ENCODE peak calls at places on chromosomes 7 and 10, in ten cellular contexts. One of them, this sample, is unnamed.

GRCh38 chr7:113796557-113796956 is 122.3 kb downstream of the PPP1R3A start:
- DNase-seq in nephron progenitor cell: no peak
- DNase-seq in amygdala: no peak
- DNase-seq in EL: peak; percentile 81
- DNase-seq in OCI-M1: no peak
- DNase-seq in effector memory CD8-positive, alpha-beta T cell: no peak
- DNase-seq in CD8-positive, alpha-beta memory T cell: no peak
- DNase-seq in GM10248: no peak
- DNase-seq in HL-60: peak; percentile 22
- DNase-seq in anterior cingulate cortex: no peak
- DNase-seq in this sample: no peak

GRCh38 chr7:2373124-2373556 is 18.5 kb downstream of the EIF3B start:
- DNase-seq in anterior cingulate cortex: no peak
- DNase-seq in HL-60: no peak
- DNase-seq in GM10248: no peak
- DNase-seq in nephron progenitor cell: no peak
- DNase-seq in OCI-M1: no peak
- DNase-seq in EL: no peak
- DNase-seq in effector memory CD8-positive, alpha-beta T cell: no peak
- DNase-seq in CD8-positive, alpha-beta memory T cell: no peak
- DNase-seq in amygdala: no peak
- DNase-seq in this sample: peak; percentile 9

GRCh38 chr10:32112055-32112454 is 55.8 kb upstream of the KIF5B start:
- DNase-seq in GM10248: no peak
- DNase-seq in effector memory CD8-positive, alpha-beta T cell: no peak
- DNase-seq in amygdala: no peak
- DNase-seq in HL-60: no peak
- DNase-seq in CD8-positive, alpha-beta memory T cell: no peak
- DNase-seq in nephron progenitor cell: no peak
- DNase-seq in anterior cingulate cortex: no peak
- DNase-seq in OCI-M1: no peak
- DNase-seq in EL: peak; percentile 89
- DNase-seq in this sample: peak; percentile 91

GRCh38 chr10:71899665-71900412 is 48.8 kb upstream of the PSAP start:
- DNase-seq in HL-60: no peak
- DNase-seq in effector memory CD8-positive, alpha-beta T cell: no peak
- DNase-seq in amygdala: no peak
- DNase-seq in GM10248: no peak
- DNase-seq in nephron progenitor cell: no peak
- DNase-seq in EL: no peak
- DNase-seq in OCI-M1: no peak
- DNase-seq in CD8-positive, alpha-beta memory T cell: no peak
- DNase-seq in anterior cingulate cortex: no peak
- DNase-seq in this sample: peak; percentile 61

GRCh38 chr7:120725376-120726039 is 132.4 kb downstream of the TSPAN12 start:
- DNase-seq in nephron progenitor cell: no peak
- DNase-seq in OCI-M1: peak; percentile 81
- DNase-seq in EL: peak; percentile 13
- DNase-seq in amygdala: no peak
- DNase-seq in GM10248: peak; percentile 28
- DNase-seq in HL-60: no peak
- DNase-seq in effector memory CD8-positive, alpha-beta T cell: no peak
- DNase-seq in CD8-positive, alpha-beta memory T cell: no peak
- DNase-seq in anterior cingulate cortex: no peak
- DNase-seq in this sample: peak; percentile 59

GRCh38 chr7:31106303-31107105 is 54.4 kb downstream of the ADCYAP1R1 start:
- DNase-seq in EL: no peak
- DNase-seq in anterior cingulate cortex: no peak
- DNase-seq in HL-60: no peak
- DNase-seq in amygdala: no peak
- DNase-seq in effector memory CD8-positive, alpha-beta T cell: no peak
- DNase-seq in OCI-M1: no peak
- DNase-seq in GM10248: no peak
- DNase-seq in nephron progenitor cell: no peak
- DNase-seq in CD8-positive, alpha-beta memory T cell: no peak
- DNase-seq in this sample: no peak

GRCh38 chr7:92691578-92691977 is 101.4 kb upstream of the FAM133B start:
- DNase-seq in nephron progenitor cell: no peak
- DNase-seq in effector memory CD8-positive, alpha-beta T cell: peak; percentile 15
- DNase-seq in OCI-M1: peak; percentile 100
- DNase-seq in amygdala: no peak
- DNase-seq in anterior cingulate cortex: no peak
- DNase-seq in CD8-positive, alpha-beta memory T cell: peak; percentile 23
- DNase-seq in HL-60: peak; percentile 55
- DNase-seq in EL: peak; percentile 71
- DNase-seq in GM10248: peak; percentile 44
- DNase-seq in this sample: peak; percentile 41

GRCh38 chr10:70781461-70782051 is 3.6 kb downstream of the TBATA start:
- DNase-seq in GM10248: no peak
- DNase-seq in HL-60: no peak
- DNase-seq in amygdala: no peak
- DNase-seq in effector memory CD8-positive, alpha-beta T cell: no peak
- DNase-seq in anterior cingulate cortex: no peak
- DNase-seq in nephron progenitor cell: no peak
- DNase-seq in OCI-M1: no peak
- DNase-seq in EL: no peak
- DNase-seq in CD8-positive, alpha-beta memory T cell: no peak
- DNase-seq in this sample: no peak

GRCh38 chr7:19113855-19114590 is 3.4 kb downstream of the TWIST1 start:
- DNase-seq in GM10248: no peak
- DNase-seq in CD8-positive, alpha-beta memory T cell: no peak
- DNase-seq in HL-60: no peak
- DNase-seq in nephron progenitor cell: no peak
- DNase-seq in effector memory CD8-positive, alpha-beta T cell: no peak
- DNase-seq in OCI-M1: no peak
- DNase-seq in anterior cingulate cortex: no peak
- DNase-seq in amygdala: no peak
- DNase-seq in EL: peak; percentile 68
- DNase-seq in this sample: no peak

GRCh38 chr7:73912223-73912622 is 51.3 kb downstream of the TMEM270 start:
- DNase-seq in HL-60: no peak
- DNase-seq in GM10248: no peak
- DNase-seq in amygdala: no peak
- DNase-seq in CD8-positive, alpha-beta memory T cell: no peak
- DNase-seq in anterior cingulate cortex: no peak
- DNase-seq in effector memory CD8-positive, alpha-beta T cell: no peak
- DNase-seq in EL: no peak
- DNase-seq in OCI-M1: no peak
- DNase-seq in nephron progenitor cell: no peak
- DNase-seq in this sample: no peak

GRCh38 chr7:46035166-46035565 is 114.1 kb upstream of the IGFBP3 start:
- DNase-seq in CD8-positive, alpha-beta memory T cell: no peak
- DNase-seq in GM10248: no peak
- DNase-seq in nephron progenitor cell: no peak
- DNase-seq in effector memory CD8-positive, alpha-beta T cell: no peak
- DNase-seq in anterior cingulate cortex: no peak
- DNase-seq in HL-60: no peak
- DNase-seq in amygdala: no peak
- DNase-seq in OCI-M1: no peak
- DNase-seq in EL: no peak
- DNase-seq in this sample: no peak

GRCh38 chr10:88494537-88494936 is 88.6 kb downstream of the RNLS start:
- DNase-seq in effector memory CD8-positive, alpha-beta T cell: no peak
- DNase-seq in anterior cingulate cortex: no peak
- DNase-seq in CD8-positive, alpha-beta memory T cell: no peak
- DNase-seq in amygdala: no peak
- DNase-seq in HL-60: no peak
- DNase-seq in OCI-M1: no peak
- DNase-seq in GM10248: no peak
- DNase-seq in EL: no peak
- DNase-seq in nephron progenitor cell: no peak
- DNase-seq in this sample: no peak

GRCh38 chr7:134684165-134684564 is 37.5 kb downstream of the BPGM start:
- DNase-seq in amygdala: no peak
- DNase-seq in nephron progenitor cell: no peak
- DNase-seq in OCI-M1: no peak
- DNase-seq in HL-60: no peak
- DNase-seq in GM10248: no peak
- DNase-seq in anterior cingulate cortex: no peak
- DNase-seq in CD8-positive, alpha-beta memory T cell: no peak
- DNase-seq in effector memory CD8-positive, alpha-beta T cell: no peak
- DNase-seq in EL: no peak
- DNase-seq in this sample: no peak

GRCh38 chr7:149776848-149777407 is 3.5 kb upstream of the ZNF467 start:
- DNase-seq in anterior cingulate cortex: no peak
- DNase-seq in nephron progenitor cell: no peak
- DNase-seq in OCI-M1: no peak
- DNase-seq in amygdala: no peak
- DNase-seq in GM10248: no peak
- DNase-seq in CD8-positive, alpha-beta memory T cell: no peak
- DNase-seq in effector memory CD8-positive, alpha-beta T cell: no peak
- DNase-seq in HL-60: no peak
- DNase-seq in EL: no peak
- DNase-seq in this sample: no peak

GRCh38 chr7:41107938-41108448 is 594.9 kb downstream of the INHBA start:
- DNase-seq in GM10248: no peak
- DNase-seq in effector memory CD8-positive, alpha-beta T cell: no peak
- DNase-seq in HL-60: no peak
- DNase-seq in CD8-positive, alpha-beta memory T cell: no peak
- DNase-seq in EL: peak; percentile 70
- DNase-seq in OCI-M1: no peak
- DNase-seq in nephron progenitor cell: no peak
- DNase-seq in anterior cingulate cortex: no peak
- DNase-seq in amygdala: no peak
- DNase-seq in this sample: no peak

GRCh38 chr10:73911553-73912004 is 647 bp downstream of the PLAU start:
- DNase-seq in HL-60: no peak
- DNase-seq in GM10248: no peak
- DNase-seq in nephron progenitor cell: no peak
- DNase-seq in EL: no peak
- DNase-seq in OCI-M1: no peak
- DNase-seq in effector memory CD8-positive, alpha-beta T cell: no peak
- DNase-seq in anterior cingulate cortex: no peak
- DNase-seq in CD8-positive, alpha-beta memory T cell: no peak
- DNase-seq in amygdala: no peak
- DNase-seq in this sample: peak; percentile 57

GRCh38 chr10:29725133-29725720 is 90.5 kb upstream of the SVIL start:
- DNase-seq in GM10248: no peak
- DNase-seq in anterior cingulate cortex: no peak
- DNase-seq in CD8-positive, alpha-beta memory T cell: no peak
- DNase-seq in HL-60: peak; percentile 89
- DNase-seq in nephron progenitor cell: no peak
- DNase-seq in amygdala: no peak
- DNase-seq in OCI-M1: peak; percentile 59
- DNase-seq in effector memory CD8-positive, alpha-beta T cell: no peak
- DNase-seq in EL: peak; percentile 17
- DNase-seq in this sample: no peak

GRCh38 chr10:30435068-30435422 is 1.1 kb downstream of the MAP3K8 start:
- DNase-seq in OCI-M1: peak; percentile 81
- DNase-seq in HL-60: peak; percentile 45
- DNase-seq in anterior cingulate cortex: no peak
- DNase-seq in nephron progenitor cell: no peak
- DNase-seq in GM10248: no peak
- DNase-seq in CD8-positive, alpha-beta memory T cell: no peak
- DNase-seq in effector memory CD8-positive, alpha-beta T cell: no peak
- DNase-seq in amygdala: no peak
- DNase-seq in EL: peak; percentile 60
- DNase-seq in this sample: peak; percentile 68

GRCh38 chr7:78095549-78095948 is 297.0 kb downstream of the PHTF2 start:
- DNase-seq in CD8-positive, alpha-beta memory T cell: no peak
- DNase-seq in amygdala: no peak
- DNase-seq in HL-60: no peak
- DNase-seq in EL: peak; percentile 56
- DNase-seq in anterior cingulate cortex: no peak
- DNase-seq in effector memory CD8-positive, alpha-beta T cell: no peak
- DNase-seq in nephron progenitor cell: no peak
- DNase-seq in OCI-M1: peak; percentile 88
- DNase-seq in GM10248: no peak
- DNase-seq in this sample: peak; percentile 75

GRCh38 chr7:100629117-100629711 is 12.1 kb downstream of the TFR2 start:
- DNase-seq in nephron progenitor cell: peak; percentile 51
- DNase-seq in GM10248: no peak
- DNase-seq in amygdala: no peak
- DNase-seq in effector memory CD8-positive, alpha-beta T cell: no peak
- DNase-seq in HL-60: peak; percentile 44
- DNase-seq in CD8-positive, alpha-beta memory T cell: no peak
- DNase-seq in anterior cingulate cortex: no peak
- DNase-seq in OCI-M1: peak; percentile 76
- DNase-seq in EL: peak; percentile 39
- DNase-seq in this sample: peak; percentile 18

This sample was measured in myocyte.